ENCODE peak calls at places on chromosomes 5 and 9, in eight cellular contexts. U is CD8-positive, alpha-beta T cell; M is cardiac fibroblast; C is right cardiac atrium; Y is GM12891; G is stimulated activated CD8-positive, alpha-beta memory T cell treated with anti-CD3 and anti-CD28 coated beads, Interleukin-15, amount 100 ng/mL, for 24 hours; R is cardiac muscle cell; Z is NCI-H446 treated with DMSO at 0.1 percent for 48 hours. O is an unnamed sample.

GRCh38 chr9:128164332-128164885 is 4.3 kb downstream of the BBLN start:
- DNase-seq in Z (no peak), M (peak; percentile 22), U (no peak), C (no peak), Y (no peak), G (no peak), R (no peak), O (no peak)

GRCh38 chr5:55484531-55484930 is 50.2 kb downstream of the PLPP1 start:
- DNase-seq in G (no peak), R (no peak), C (no peak), M (no peak), U (no peak), Y (no peak), Z (no peak), O (no peak)

GRCh38 chr5:155833282-155833681 is 493.7 kb upstream of the SGCD start:
- DNase-seq in U (no peak), R (no peak), Y (no peak), C (no peak), Z (no peak), G (no peak), M (no peak), O (no peak)

GRCh38 chr9:93203713-93204469 is 20.0 kb downstream of the WNK2 start:
- DNase-seq in C (no peak), U (no peak), Z (no peak), M (no peak), G (no peak), Y (no peak), R (no peak), O (peak; percentile 54)

GRCh38 chr5:43643750-43644149 is 40.8 kb downstream of the NNT start:
- DNase-seq in R (no peak), G (no peak), Y (no peak), Z (peak; percentile 64), U (no peak), C (no peak), M (no peak), O (no peak)

GRCh38 chr5:157735991-157736390 is 4.8 kb downstream of the THG1L start:
- DNase-seq in C (no peak), U (no peak), M (no peak), R (no peak), Z (no peak), Y (no peak), G (no peak), O (no peak)

GRCh38 chr5:554284-554988 is 30.2 kb upstream of the SLC9A3 start:
- DNase-seq in G (no peak), Y (no peak), M (no peak), C (no peak), R (no peak), Z (no peak), U (no peak), O (no peak)

GRCh38 chr9:2411459-2412215 is 209.9 kb upstream of the VLDLR start:
- DNase-seq in U (no peak), Z (no peak), R (peak; percentile 40), G (no peak), M (peak; percentile 17), C (no peak), Y (no peak), O (no peak)